ENCODE peak calls at places on chromosomes 16 and 17, in four cellular contexts. V is aorta, X is left ventricle myocardium inferior, F is H9. B is an unnamed sample.

GRCh38 chr17:9537177-9537776 is 38.3 kb downstream of the STX8 start:
- DNase-seq in V (no peak), X (no peak), F (no peak), B (no peak)

GRCh38 chr17:1882836-1883235 is 53.0 kb downstream of the RPA1 start:
- DNase-seq in V (no peak), X (no peak), F (peak; percentile 57), B (no peak)

GRCh38 chr17:68297168-68297567 is 5.9 kb downstream of the ARSG start:
- DNase-seq in V (no peak), X (no peak), F (no peak), B (no peak)

GRCh38 chr17:31489295-31490018 is 98.0 kb downstream of the RAB11FIP4 start:
- DNase-seq in V (no peak), X (no peak), F (peak; percentile 96), B (no peak)

GRCh38 chr16:69434066-69434465 is 9.6 kb downstream of the CYB5B start:
- DNase-seq in V (no peak), X (no peak), F (no peak), B (no peak)

GRCh38 chr16:68089067-68089466 is 3.9 kb downstream of the NFATC3 start:
- DNase-seq in V (no peak), X (no peak), F (no peak), B (no peak)

GRCh38 chr17:54947396-54947795 is 21.1 kb downstream of the COX11 start:
- DNase-seq in V (no peak), X (no peak), F (no peak), B (no peak)

GRCh38 chr17:78939615-78940014 is 14.4 kb upstream of the TIMP2 start:
- DNase-seq in V (no peak), X (no peak), F (no peak), B (no peak)

GRCh38 chr16:4661661-4662060 is 31.7 kb upstream of the NUDT16L1 start:
- DNase-seq in V (no peak), X (no peak), F (no peak), B (no peak)

GRCh38 chr17:57284984-57285646 is 28.8 kb downstream of the MSI2 start:
- DNase-seq in V (no peak), X (no peak), F (no peak), B (no peak)

GRCh38 chr16:75138233-75138632 is 10.1 kb upstream of the ZFP1 start:
- DNase-seq in V (no peak), X (no peak), F (no peak), B (no peak)

GRCh38 chr16:28166394-28167208 is 45.2 kb downstream of the XPO6 start:
- DNase-seq in V (no peak), X (no peak), F (no peak), B (no peak)

GRCh38 chr17:39080416-39081179 is 70.8 kb downstream of the PLXDC1 start:
- DNase-seq in V (no peak), X (peak; percentile 60), F (no peak), B (peak; percentile 44)

GRCh38 chr17:39069114-39069756 is 82.2 kb downstream of the PLXDC1 start:
- DNase-seq in V (no peak), X (no peak), F (peak; percentile 59), B (no peak)

GRCh38 chr16:57084257-57084770 is 8.1 kb upstream of the CPNE2 start:
- DNase-seq in V (peak; percentile 87), X (peak; percentile 55), F (peak; percentile 78), B (peak; percentile 66)

GRCh38 chr16:70711211-70711978 is 25.5 kb upstream of the MTSS2 start:
- DNase-seq in V (no peak), X (no peak), F (no peak), B (no peak)

GRCh38 chr17:1577186-1577585 is 14.6 kb upstream of the PITPNA start:
- DNase-seq in V (peak; percentile 95), X (peak; percentile 88), F (peak; percentile 83), B (peak; percentile 86)

GRCh38 chr16:30372037-30372712 is 1.9 kb upstream of the TBC1D10B start:
- DNase-seq in V (no peak), X (no peak), F (no peak), B (no peak)

GRCh38 chr17:42178817-42179216 is 2.1 kb downstream of the KCNH4 start:
- DNase-seq in V (no peak), X (no peak), F (no peak), B (no peak)

GRCh38 chr17:58401287-58401686 is 16.0 kb downstream of the RNF43 start:
- DNase-seq in V (no peak), X (no peak), F (no peak), B (no peak)

GRCh38 chr16:56632160-56632847 is at the start of gene MT1M:
- DNase-seq in V (peak; percentile 92), X (peak; percentile 72), F (no peak), B (peak; percentile 75)

GRCh38 chr17:21024024-21024423 is 18.8 kb downstream of the USP22 start:
- DNase-seq in V (no peak), X (no peak), F (no peak), B (no peak)

GRCh38 chr17:44076716-44077594 is 6.4 kb downstream of the G6PC3 start:
- DNase-seq in V (no peak), X (no peak), F (peak; percentile 26), B (no peak)

DNA sequence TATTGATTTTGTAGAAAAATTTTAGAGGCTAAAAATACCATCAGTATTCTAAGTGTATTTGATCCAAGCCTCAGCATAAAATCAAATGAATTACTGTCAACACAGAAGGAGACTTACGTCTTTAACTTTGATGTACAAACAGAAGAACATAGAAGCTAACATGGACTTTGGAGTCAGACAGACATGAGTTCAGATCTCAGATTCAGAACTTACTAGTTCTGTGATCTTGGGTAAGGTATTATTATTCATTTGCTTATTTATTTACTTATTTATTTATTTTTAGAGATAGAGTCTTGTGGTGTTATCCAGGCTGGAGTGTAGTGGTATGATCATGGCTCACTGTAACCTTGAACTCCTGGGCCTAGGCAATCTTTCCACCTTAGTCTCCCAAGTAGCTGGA is 4.0 kb upstream of the SLFN12L start:
- DNase-seq in V (no peak), X (no peak), F (no peak), B (no peak)
- H3K27ac ChIP-seq in V (no peak overlapping the region), X (peak overlapping the region; percentile 82), F (no peak overlapping the region), B (peak overlapping the region; percentile 53)

DNA sequence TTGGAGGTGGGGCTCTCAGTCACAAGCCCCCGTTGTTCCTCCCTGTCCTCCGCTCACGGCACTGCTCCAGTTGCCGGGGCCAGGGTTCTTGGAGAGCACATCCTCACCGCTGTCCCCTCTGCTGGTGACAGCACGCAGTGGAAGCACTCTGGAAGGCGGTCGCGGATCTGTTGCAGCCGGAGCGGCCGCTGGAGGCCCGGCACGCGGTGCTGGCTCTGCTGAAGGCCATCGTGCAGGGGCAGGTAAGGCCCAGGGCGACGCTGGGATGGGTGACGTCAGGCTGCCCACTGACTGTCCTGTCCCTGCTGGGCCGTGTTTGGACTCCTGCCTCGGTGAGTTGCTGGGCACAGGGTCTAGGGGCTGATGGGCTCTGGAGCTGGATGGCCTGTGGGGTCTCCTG is 5.4 kb downstream of the TSC2 start:
- DNase-seq in V (no peak), X (no peak), F (no peak), B (no peak)
- H3K27ac ChIP-seq in V (no peak overlapping the region), X (no peak overlapping the region), F (no peak overlapping the region), B (no peak overlapping the region)

GRCh38 chr17:77748436-77748835 is 210.1 kb upstream of the TNRC6C start:
- DNase-seq in V (no peak), X (no peak), F (no peak), B (no peak)

GRCh38 chr17:77745702-77746101 is 212.8 kb upstream of the TNRC6C start:
- DNase-seq in V (no peak), X (no peak), F (no peak), B (no peak)

GRCh38 chr17:77746901-77747620 is 211.4 kb upstream of the TNRC6C start:
- DNase-seq in V (no peak), X (no peak), F (no peak), B (no peak)

GRCh38 chr17:77744268-77744988 is 214.1 kb upstream of the TNRC6C start:
- DNase-seq in V (peak; percentile 80), X (peak; percentile 74), F (no peak), B (no peak)

DNA sequence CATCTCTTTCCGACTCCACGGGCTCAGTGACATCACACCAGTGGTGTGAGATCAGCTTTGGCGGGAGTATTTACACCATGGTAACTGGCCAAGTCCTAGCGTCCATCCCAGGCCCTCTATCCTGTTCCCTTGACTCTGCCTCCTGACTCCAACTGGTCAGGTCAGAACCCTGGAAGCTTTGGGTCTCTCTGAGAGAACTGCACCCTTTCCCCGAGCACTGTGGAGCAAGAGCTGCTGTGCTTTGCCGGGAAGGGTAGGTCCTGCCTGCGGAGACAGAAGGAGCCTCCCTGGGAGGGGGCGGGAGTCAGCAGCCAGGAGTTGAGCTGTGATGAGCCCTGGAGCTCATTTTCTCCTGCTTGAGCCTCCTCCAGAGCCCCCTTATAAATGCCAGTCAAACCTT is 212.1 kb upstream of the TNRC6C start:
- DNase-seq in V (no peak), X (no peak), F (no peak), B (no peak)
- H3K27ac ChIP-seq in V (no peak overlapping the region), X (no peak overlapping the region), F (no peak overlapping the region), B (no peak overlapping the region)

GRCh38 chr16:85207357-85207921 is 95.2 kb upstream of the CIBAR2 start:
- DNase-seq in V (no peak), X (no peak), F (no peak), B (no peak)
- H3K27ac ChIP-seq in V (no peak overlapping the region), X (peak overlapping the region; percentile 74), F (no peak overlapping the region), B (peak overlapping the region; percentile 73)

DNA sequence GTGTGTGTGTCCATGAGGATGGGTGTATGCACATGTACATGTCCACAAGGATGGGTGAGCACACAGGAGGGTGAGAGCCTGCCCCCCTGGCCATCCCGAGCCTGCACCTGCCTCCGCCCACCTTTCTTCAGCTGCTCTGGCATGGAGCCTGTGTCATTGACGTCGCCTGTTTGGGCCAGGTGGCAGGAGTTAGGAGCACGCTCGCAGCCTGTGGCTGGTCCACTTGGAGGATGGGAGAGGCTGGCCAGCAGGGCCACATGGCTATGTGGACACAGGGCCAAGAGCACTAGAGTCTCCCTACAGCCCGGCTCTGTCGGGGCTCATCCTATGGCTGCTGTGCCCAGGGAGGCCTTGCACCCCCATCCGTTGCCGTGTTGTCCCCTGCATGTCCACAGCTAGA is 21.4 kb downstream of the BAHCC1 start:
- DNase-seq in V (no peak), X (no peak), F (no peak), B (no peak)
- H3K27ac ChIP-seq in V (peak overlapping the region; percentile 19), X (peak overlapping the region; percentile 92), F (no peak overlapping the region), B (peak overlapping the region; percentile 54)

DNA sequence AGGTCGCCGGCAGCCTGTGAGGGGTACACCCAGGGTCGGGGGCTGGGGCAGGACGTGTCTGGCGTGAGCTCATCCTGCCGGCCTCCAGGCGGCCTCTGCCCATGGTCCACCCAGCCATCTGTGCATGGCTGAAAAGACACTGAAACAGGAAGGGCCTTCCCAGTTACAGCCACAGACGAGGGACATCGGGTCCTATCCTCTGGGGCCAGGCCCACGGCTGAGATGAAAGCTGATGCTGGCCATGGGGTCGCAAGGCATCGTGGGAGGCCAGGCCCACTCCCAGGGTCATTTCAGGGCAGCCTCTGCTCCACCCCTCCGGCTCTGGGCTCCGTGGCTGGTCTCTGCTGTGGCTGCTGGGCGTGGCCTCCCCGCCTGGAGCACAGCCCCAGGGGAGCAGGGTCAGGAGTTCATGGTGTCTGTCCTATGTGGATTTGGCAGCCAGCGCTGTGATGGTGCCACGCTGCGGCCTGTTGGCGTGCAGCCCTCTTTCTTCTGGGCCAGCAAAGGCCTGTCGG is 16.6 kb upstream of the ATP6V0C start:
- DNase-seq in V (no peak), X (peak; percentile 86), F (no peak), B (peak; percentile 82)
- H3K27ac ChIP-seq in V (no peak overlapping the region), X (peak overlapping the region; percentile 84), F (no peak overlapping the region), B (peak overlapping the region; percentile 60)